ENCODE peak calls at places on chromosomes 2 and 18, in eight cellular contexts. Q is GM04504; O is midbrain; F is brain pericyte; J is small intestine; P is stromal cell of bone marrow; K is stimulated activated CD8-positive, alpha-beta memory T cell treated with anti-CD3 and anti-CD28 coated beads, Interleukin-15, amount 100 ng/mL, for 1 hour; S is foreskin keratinocyte. A is an unnamed sample.

GRCh38 chr2:8281950-8282857 is 399.7 kb upstream of the ID2 start:
- DNase-seq in Q (no peak), O (no peak), F (no peak), J (peak), P (no peak), K (no peak), S (no peak), A (no peak)

GRCh38 chr2:133886735-133887675 is 318.7 kb upstream of the NCKAP5 start:
- DNase-seq in Q (peak), O (peak), F (no peak), J (peak), P (peak), K (peak), S (peak), A (peak)

GRCh38 chr2:25202290-25202689 is 33.9 kb upstream of the POMC start:
- DNase-seq in Q (no peak), O (no peak), F (no peak), J (no peak), P (no peak), K (no peak), S (no peak), A (no peak)

GRCh38 chr2:191499050-191499449 is 178.9 kb upstream of the NABP1 start:
- DNase-seq in Q (no peak), O (no peak), F (no peak), J (no peak), P (no peak), K (no peak), S (no peak), A (no peak)

GRCh38 chr2:219798430-219798829 is 171.0 kb downstream of the SLC4A3 start:
- DNase-seq in Q (no peak), O (no peak), F (no peak), J (no peak), P (no peak), K (no peak), S (no peak), A (no peak)

GRCh38 chr2:199443589-199444130 is 14.1 kb downstream of the SATB2 start:
- DNase-seq in Q (no peak), O (no peak), F (no peak), J (no peak), P (no peak), K (no peak), S (no peak), A (peak)

GRCh38 chr18:74652392-74652988 is 54.8 kb downstream of the ZNF407 start:
- DNase-seq in Q (peak), O (peak), F (no peak), J (peak), P (peak), K (no peak), S (no peak), A (peak)

GRCh38 chr2:232988444-232988843 is 24.6 kb downstream of the NGEF start:
- DNase-seq in Q (peak), O (no peak), F (peak), J (peak), P (peak), K (no peak), S (peak), A (peak)

GRCh38 chr18:3447035-3447894 is 2.7 kb upstream of the TGIF1 start:
- DNase-seq in Q (peak), O (peak), F (no peak), J (peak), P (no peak), K (peak), S (peak), A (peak)

GRCh38 chr2:48259811-48260210 is 270.1 kb upstream of the STON1 start:
- DNase-seq in Q (no peak), O (no peak), F (no peak), J (no peak), P (no peak), K (no peak), S (no peak), A (no peak)

A was measured in fibroblast of mammary gland.